ENCODE peak calls at places on chromosomes 7 and 10, in six cellular contexts. N is H9, K is trophoblast cell, G is H1, E is neuronal stem cell, Z is mesenchymal stem cell. Y is an unnamed sample.

GRCh38 chr7:105112440-105113418 is 98.7 kb downstream of the KMT2E start:
- DNase-seq in N (no peak), K (no peak), G (no peak), E (no peak), Z (no peak), Y (no peak)

GRCh38 chr7:55570939-55571338 is 1.4 kb downstream of the VOPP1 start:
- DNase-seq in N (no peak), K (peak), G (no peak), E (no peak), Z (peak), Y (peak)

GRCh38 chr10:15200626-15201025 is 32.1 kb upstream of the NMT2 start:
- DNase-seq in N (no peak), K (peak), G (no peak), E (no peak), Z (peak), Y (peak)

GRCh38 chr10:62046522-62047239 is 145.2 kb downstream of the ARID5B start:
- DNase-seq in N (no peak), K (peak), G (no peak), E (no peak), Z (peak), Y (peak)

GRCh38 chr7:39952378-39952777 is 2.3 kb downstream of the CDK13 start:
- DNase-seq in N (no peak), K (peak), G (no peak), E (no peak), Z (peak), Y (peak)

GRCh38 chr7:2037805-2038635 is 194.7 kb downstream of the MAD1L1 start:
- DNase-seq in N (no peak), K (no peak), G (no peak), E (no peak), Z (peak), Y (peak)

GRCh38 chr7:2251841-2252771 is 10.1 kb downstream of the NUDT1 start:
- DNase-seq in N (no peak), K (no peak), G (no peak), E (no peak), Z (no peak), Y (no peak)

GRCh38 chr10:128839701-128840100 is 627.3 kb upstream of the MGMT start:
- DNase-seq in N (no peak), K (no peak), G (no peak), E (no peak), Z (no peak), Y (no peak)

GRCh38 chr10:23364378-23364777 is 19.8 kb upstream of the C10orf67 start:
- DNase-seq in N (no peak), K (no peak), G (no peak), E (no peak), Z (no peak), Y (no peak)

GRCh38 chr10:79488303-79488702 is 24.0 kb upstream of the EIF5AL1 start:
- DNase-seq in N (peak), K (peak), G (no peak), E (no peak), Z (peak), Y (peak)

GRCh38 chr10:1544209-1544673 is 193.1 kb downstream of the ADARB2 start:
- DNase-seq in N (no peak), K (no peak), G (no peak), E (no peak), Z (no peak), Y (no peak)

GRCh38 chr10:1545524-1545923 is 191.8 kb downstream of the ADARB2 start:
- DNase-seq in N (no peak), K (no peak), G (no peak), E (no peak), Z (no peak), Y (no peak)

GRCh38 chr10:1542941-1543340 is 194.4 kb downstream of the ADARB2 start:
- DNase-seq in N (no peak), K (no peak), G (no peak), E (no peak), Z (no peak), Y (no peak)

GRCh38 chr10:1544929-1545328 is 192.4 kb downstream of the ADARB2 start:
- DNase-seq in N (no peak), K (no peak), G (no peak), E (no peak), Z (no peak), Y (no peak)

DNA sequence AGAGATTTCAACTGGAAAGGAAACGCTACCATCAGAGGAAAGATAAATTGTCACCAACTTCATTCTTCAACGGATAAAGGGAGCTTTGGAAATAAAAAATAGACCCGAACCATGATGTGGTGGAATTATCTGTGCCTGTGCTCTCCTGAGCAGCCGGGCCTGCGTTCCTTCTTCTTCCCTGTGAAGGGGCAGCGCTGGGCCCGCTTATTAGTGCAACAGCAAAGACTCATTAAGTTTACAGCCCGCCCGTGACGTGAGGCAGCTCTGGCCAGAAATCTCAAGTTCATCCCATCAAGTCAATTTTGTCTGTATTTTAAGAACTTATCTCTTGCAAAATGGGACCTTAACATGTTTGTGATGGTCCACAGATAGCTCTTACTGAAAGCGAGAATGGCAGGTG is 193.7 kb downstream of the ADARB2 start:
- DNase-seq in N (no peak), K (no peak), G (no peak), E (no peak), Z (no peak), Y (no peak)
- H3K14ac ChIP-seq in N (no peak), K (no peak), G (no peak), E (no peak), Z (no peak), Y (no peak)

GRCh38 chr7:53422291-53422690 is 386.9 kb downstream of the POM121L12 start:
- DNase-seq in N (no peak), K (no peak), G (no peak), E (no peak), Z (no peak), Y (no peak)
- H3K14ac ChIP-seq in N (no peak), K (no peak), G (no peak), E (no peak), Z (no peak), Y (no peak)

GRCh38 chr7:34539003-34539402 is 119.0 kb upstream of the NPSR1 start:
- DNase-seq in N (no peak), K (no peak), G (no peak), E (no peak), Z (no peak), Y (no peak)

DNA sequence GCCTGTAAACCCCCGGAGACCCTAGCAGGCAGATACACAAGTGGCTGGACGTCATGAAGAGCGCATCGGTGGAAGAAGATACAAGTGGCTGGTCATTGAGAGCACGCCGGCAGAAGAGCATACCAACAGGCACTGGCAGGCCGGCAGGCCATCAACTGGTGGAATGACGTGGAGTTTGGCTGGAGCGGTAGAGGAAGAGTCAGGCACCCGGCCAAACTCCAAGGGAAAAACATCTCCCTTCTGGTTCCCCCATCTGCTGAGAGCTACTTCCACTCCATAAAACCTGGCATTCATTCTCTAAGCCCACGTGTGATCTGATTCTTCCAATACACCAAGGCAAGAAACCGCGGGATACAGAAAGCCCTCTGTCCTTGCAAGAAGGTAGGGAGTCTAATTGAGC is 113.4 kb upstream of the NPSR1 start:
- DNase-seq in N (no peak), K (no peak), G (no peak), E (no peak), Z (no peak), Y (no peak)
- H3K14ac ChIP-seq in N (no peak), K (no peak), G (no peak), E (no peak), Z (no peak), Y (no peak)

DNA sequence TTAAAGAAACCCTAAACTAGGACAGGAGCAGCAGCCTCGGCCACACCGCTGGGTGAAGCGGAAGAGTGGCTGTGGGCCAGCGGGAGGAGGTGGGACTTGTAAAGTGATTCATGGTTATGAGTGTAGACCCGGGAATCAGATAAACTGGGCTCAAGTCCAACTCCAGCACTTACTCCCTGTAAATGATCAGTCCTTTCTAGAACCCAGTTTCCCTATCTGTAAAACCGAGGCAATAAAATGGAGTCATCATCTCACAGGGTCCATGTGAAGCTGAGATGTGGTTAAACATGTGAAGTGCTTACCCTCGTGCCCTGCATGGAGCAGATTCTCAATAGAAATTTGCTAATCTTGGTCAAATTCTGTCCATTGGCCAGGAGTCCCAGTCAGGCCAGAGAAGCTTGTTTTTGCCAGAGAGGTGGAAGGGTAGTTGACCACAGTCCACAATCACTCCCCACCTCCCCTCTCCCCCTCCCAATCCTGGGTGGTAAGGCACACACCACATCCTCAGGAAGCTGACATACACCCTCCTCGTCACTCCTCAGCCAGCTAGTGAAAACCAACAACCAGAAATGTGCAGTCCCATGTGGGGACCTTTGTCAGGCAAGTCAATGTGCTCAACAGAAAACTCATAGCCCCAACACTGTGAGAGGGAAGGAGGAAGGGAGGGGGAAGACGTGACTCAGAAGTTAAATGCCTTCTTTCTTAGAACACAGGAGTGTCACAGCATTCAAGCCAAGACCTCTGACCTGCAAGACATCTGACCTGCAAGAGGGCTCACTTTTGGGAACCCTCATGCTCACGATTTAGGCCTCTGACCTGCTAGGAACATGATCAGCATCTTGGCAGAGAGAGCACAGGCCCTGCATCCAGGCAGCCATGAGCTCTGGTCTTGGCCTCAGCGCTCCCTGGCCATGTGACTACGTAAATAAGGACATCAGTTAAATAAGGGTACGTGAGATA is 145.1 kb downstream of the PLXNA4 start:
- DNase-seq in N (no peak), K (peak), G (no peak), E (no peak), Z (peak), Y (peak)
- H3K14ac ChIP-seq in N (no peak), K (no peak), G (no peak), E (no peak), Z (no peak), Y (no peak)

Y was measured in IMR-90.